ENCODE peak calls at places on chromosomes 12 and 14, in four cellular contexts. M is amniotic stem cell; W is NCI-H1092; C is stimulated activated effector memory CD8-positive, alpha-beta T cell treated with anti-CD3 and anti-CD28 coated beads, Interleukin-12 subunit alpha, Interleukin-12 subunit beta, amount 100 ng/mL, for 72 hours. Q is an unnamed sample.

GRCh38 chr12:59934486-59934885 is 338.7 kb downstream of the SLC16A7 start:
- DNase-seq in M (no peak), W (no peak), C (no peak), Q (no peak)

GRCh38 chr14:102088012-102088792 is 1.4 kb upstream of the HSP90AA1 start:
- DNase-seq in M (no peak), W (no peak), C (peak), Q (no peak)

GRCh38 chr14:61417141-61417540 is 95.8 kb downstream of the PRKCH start:
- DNase-seq in M (no peak), W (no peak), C (no peak), Q (no peak)

GRCh38 chr14:53670701-53671100 is 285.9 kb downstream of the BMP4 start:
- DNase-seq in M (peak), W (no peak), C (no peak), Q (peak)

GRCh38 chr12:82357845-82358199 is 365 bp downstream of the CCDC59 start:
- DNase-seq in M (no peak), W (no peak), C (no peak), Q (no peak)

GRCh38 chr12:70254225-70254624 is 11.0 kb downstream of the CNOT2 start:
- DNase-seq in M (no peak), W (no peak), C (no peak), Q (no peak)

GRCh38 chr12:89960607-89961394 is 252.2 kb upstream of the ATP2B1 start:
- DNase-seq in M (no peak), W (no peak), C (no peak), Q (no peak)

GRCh38 chr12:43551971-43552559 is at the start of gene ADAMTS20:
- DNase-seq in M (no peak), W (no peak), C (no peak), Q (no peak)

GRCh38 chr12:117968826-117969659 is at the start of gene KSR2:
- DNase-seq in M (no peak), W (peak), C (peak), Q (no peak)

GRCh38 chr14:53741379-53742225 is 215.0 kb downstream of the BMP4 start:
- DNase-seq in M (no peak), W (no peak), C (no peak), Q (no peak)

GRCh38 chr12:30822385-30823139 is 67.8 kb upstream of the CAPRIN2 start:
- DNase-seq in M (peak), W (peak), C (peak), Q (no peak)

GRCh38 chr12:131894981-131895639 is 688 bp downstream of the ULK1 start:
- DNase-seq in M (no peak), W (no peak), C (no peak), Q (no peak)

GRCh38 chr12:116321913-116322312 is 44.4 kb upstream of the MED13L start:
- DNase-seq in M (no peak), W (no peak), C (no peak), Q (no peak)

Q was measured in skeletal muscle cell.